ENCODE peak calls at places on chromosomes 13 and 19, in six cellular contexts. Y is CD8-positive, alpha-beta T cell; Q is fibroblast of lung; T is HFF-Myc; D is AG09309; P is kidney epithelial cell. F is an unnamed sample.

GRCh38 chr13:110799246-110800236 is 86.0 kb downstream of the ING1 start:
- DNase-seq in Y (no peak), Q (peak), T (peak), D (peak), P (no peak), F (no peak)

GRCh38 chr13:85405316-85405897 is 393.8 kb downstream of the SLITRK6 start:
- DNase-seq in Y (no peak), Q (no peak), T (no peak), D (no peak), P (no peak), F (no peak)

GRCh38 chr13:29819157-29819556 is 31.3 kb downstream of the UBL3 start:
- DNase-seq in Y (no peak), Q (no peak), T (no peak), D (no peak), P (no peak), F (no peak)

GRCh38 chr13:21012211-21012610 is 49.2 kb downstream of the LATS2 start:
- DNase-seq in Y (no peak), Q (peak), T (no peak), D (no peak), P (no peak), F (no peak)

GRCh38 chr13:110910013-110910890 is 4.6 kb downstream of the ANKRD10 start:
- DNase-seq in Y (no peak), Q (no peak), T (no peak), D (no peak), P (no peak), F (no peak)

GRCh38 chr19:9406798-9407352 is 28.5 kb downstream of the ZNF266 start:
- DNase-seq in Y (peak), Q (peak), T (peak), D (peak), P (peak), F (peak)

GRCh38 chr19:20247016-20247683 is 80.1 kb downstream of the ZNF486 start:
- DNase-seq in Y (peak), Q (peak), T (no peak), D (no peak), P (no peak), F (no peak)

GRCh38 chr13:20206065-20206725 is 13.5 kb upstream of the GJB2 start:
- DNase-seq in Y (no peak), Q (no peak), T (no peak), D (no peak), P (no peak), F (no peak)

GRCh38 chr13:99386911-99387788 is 80.0 kb upstream of the GPR183 start:
- DNase-seq in Y (peak), Q (no peak), T (no peak), D (no peak), P (no peak), F (peak)

GRCh38 chr13:73973156-73973555 is 161.0 kb downstream of the KLF12 start:
- DNase-seq in Y (no peak), Q (no peak), T (no peak), D (no peak), P (no peak), F (no peak)

GRCh38 chr13:88601949-88602348 is 930.8 kb downstream of the SLITRK5 start:
- DNase-seq in Y (no peak), Q (peak), T (no peak), D (no peak), P (no peak), F (no peak)

GRCh38 chr13:38394777-38395504 is 45.3 kb downstream of the UFM1 start:
- DNase-seq in Y (no peak), Q (no peak), T (no peak), D (peak), P (peak), F (no peak)

GRCh38 chr19:51103811-51104470 is 4.3 kb downstream of the CTU1 start:
- DNase-seq in Y (no peak), Q (no peak), T (no peak), D (no peak), P (no peak), F (no peak)

GRCh38 chr13:58081301-58081820 is 449.8 kb downstream of the PCDH17 start:
- DNase-seq in Y (no peak), Q (no peak), T (no peak), D (no peak), P (no peak), F (no peak)

GRCh38 chr13:113540523-113540922 is 44.0 kb upstream of the TFDP1 start:
- DNase-seq in Y (no peak), Q (no peak), T (no peak), D (no peak), P (no peak), F (no peak)

GRCh38 chr19:58468216-58468839 is 1.4 kb downstream of the ZNF324 start:
- DNase-seq in Y (no peak), Q (no peak), T (no peak), D (no peak), P (no peak), F (no peak)

GRCh38 chr19:9877775-9878510 is 42.8 kb downstream of the PIN1 start:
- DNase-seq in Y (no peak), Q (peak), T (peak), D (no peak), P (no peak), F (no peak)

GRCh38 chr19:40219721-40220276 is 1.6 kb upstream of the TTC9B start:
- DNase-seq in Y (no peak), Q (peak), T (no peak), D (no peak), P (peak), F (no peak)

GRCh38 chr19:35306473-35307246 is 14.7 kb downstream of the MAG start:
- DNase-seq in Y (no peak), Q (no peak), T (no peak), D (no peak), P (no peak), F (no peak)

GRCh38 chr13:97385854-97386253 is 48.1 kb upstream of the RAP2A start:
- DNase-seq in Y (no peak), Q (no peak), T (no peak), D (no peak), P (no peak), F (no peak)

GRCh38 chr19:32676186-32676894 is 692 bp downstream of the RGS9BP start:
- DNase-seq in Y (no peak), Q (no peak), T (no peak), D (no peak), P (no peak), F (no peak)

GRCh38 chr19:34145741-34146202 is 26.5 kb upstream of the LSM14A start:
- DNase-seq in Y (peak), Q (peak), T (peak), D (peak), P (no peak), F (no peak)

GRCh38 chr13:111929036-111929616 is 137.8 kb upstream of the SOX1 start:
- DNase-seq in Y (no peak), Q (no peak), T (no peak), D (no peak), P (no peak), F (no peak)

GRCh38 chr13:94829801-94830200 is 117.5 kb upstream of the SOX21 start:
- DNase-seq in Y (no peak), Q (no peak), T (no peak), D (no peak), P (no peak), F (no peak)

GRCh38 chr13:47650221-47650620 is 350.9 kb downstream of the SUCLA2 start:
- DNase-seq in Y (no peak), Q (no peak), T (no peak), D (no peak), P (no peak), F (no peak)

GRCh38 chr13:111115841-111116500 is 861 bp downstream of the ARHGEF7 start:
- DNase-seq in Y (no peak), Q (peak), T (peak), D (peak), P (no peak), F (no peak)

GRCh38 chr19:5575553-5575952 is 7.8 kb upstream of the TINCR start:
- DNase-seq in Y (no peak), Q (no peak), T (no peak), D (no peak), P (no peak), F (no peak)

GRCh38 chr13:112664501-112665203 is 25.2 kb upstream of the ATP11A start:
- DNase-seq in Y (no peak), Q (no peak), T (no peak), D (peak), P (no peak), F (no peak)

GRCh38 chr13:59771272-59771671 is 392.5 kb downstream of the DIAPH3 start:
- DNase-seq in Y (no peak), Q (peak), T (no peak), D (no peak), P (no peak), F (no peak)

GRCh38 chr19:46339491-46339890 is 7.4 kb upstream of the PPP5C start:
- DNase-seq in Y (no peak), Q (no peak), T (no peak), D (no peak), P (no peak), F (no peak)

GRCh38 chr19:31548941-31549340 is 199.7 kb upstream of the TSHZ3 start:
- DNase-seq in Y (no peak), Q (peak), T (no peak), D (no peak), P (no peak), F (no peak)

GRCh38 chr13:45876781-45877180 is 25.2 kb upstream of the SIAH3 start:
- DNase-seq in Y (no peak), Q (no peak), T (no peak), D (no peak), P (no peak), F (no peak)

GRCh38 chr19:35087393-35087792 is 28.2 kb upstream of the FXYD3 start:
- DNase-seq in Y (no peak), Q (no peak), T (no peak), D (no peak), P (no peak), F (no peak)

GRCh38 chr19:53910170-53910518 is 1.1 kb downstream of the CACNG7 start:
- DNase-seq in Y (no peak), Q (no peak), T (no peak), D (no peak), P (no peak), F (no peak)

GRCh38 chr19:53915000-53915399 is 5.9 kb downstream of the CACNG7 start:
- DNase-seq in Y (no peak), Q (no peak), T (no peak), D (no peak), P (no peak), F (no peak)

GRCh38 chr19:53909471-53910169 is 542 bp downstream of the CACNG7 start:
- DNase-seq in Y (no peak), Q (no peak), T (no peak), D (no peak), P (no peak), F (no peak)

GRCh38 chr19:53916004-53916403 is 6.9 kb downstream of the CACNG7 start:
- DNase-seq in Y (no peak), Q (no peak), T (no peak), D (no peak), P (no peak), F (no peak)

DNA sequence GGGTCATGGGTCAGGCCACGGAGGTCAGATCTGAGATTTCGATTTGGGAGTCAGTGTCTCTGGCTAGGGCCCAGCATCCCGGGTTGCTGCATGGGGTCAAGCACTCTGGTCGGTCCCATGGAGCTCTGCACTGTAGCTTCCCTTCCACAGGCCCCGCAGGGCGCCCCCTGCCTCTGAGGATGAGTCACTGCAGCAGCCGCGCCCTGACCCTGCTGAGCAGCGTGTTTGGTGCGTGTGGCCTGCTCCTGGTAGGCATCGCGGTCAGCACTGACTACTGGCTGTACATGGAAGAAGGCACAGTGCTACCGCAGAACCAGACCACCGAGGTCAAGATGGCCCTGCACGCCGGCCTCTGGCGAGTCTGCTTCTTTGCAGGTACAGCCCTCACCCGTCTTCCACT is 3.6 kb downstream of the CACNG7 start:
- DNase-seq in Y (no peak), Q (no peak), T (no peak), D (no peak), P (no peak), F (no peak)
- TF ChIP-seq CTCF in Y (no peak), Q (no peak), T (peak), D (no peak), P (no peak), F (no peak)

GRCh38 chr19:1859319-1859718 is 4.1 kb downstream of the KLF16 start:
- DNase-seq in Y (no peak), Q (no peak), T (no peak), D (no peak), P (no peak), F (no peak)
- TF ChIP-seq CTCF in Y (no peak), Q (no peak), T (no peak), D (no peak), P (no peak), F (no peak)

GRCh38 chr19:4557971-4558941 is 1.2 kb downstream of the SEMA6B start:
- DNase-seq in Y (peak), Q (no peak), T (no peak), D (no peak), P (no peak), F (no peak)

GRCh38 chr19:4559569-4559968 is at the start of gene SEMA6B:
- DNase-seq in Y (no peak), Q (no peak), T (no peak), D (no peak), P (no peak), F (no peak)

GRCh38 chr19:4555657-4556561 is 3.6 kb downstream of the SEMA6B start:
- DNase-seq in Y (no peak), Q (no peak), T (no peak), D (no peak), P (no peak), F (no peak)

GRCh38 chr19:4556574-4557185 is 2.8 kb downstream of the SEMA6B start:
- DNase-seq in Y (no peak), Q (no peak), T (no peak), D (no peak), P (no peak), F (no peak)

GRCh38 chr19:4557186-4557970 is 2.1 kb downstream of the SEMA6B start:
- DNase-seq in Y (no peak), Q (no peak), T (no peak), D (no peak), P (no peak), F (no peak)
- TF ChIP-seq CTCF in Y (no peak), Q (no peak), T (peak), D (no peak), P (peak), F (no peak)

DNA sequence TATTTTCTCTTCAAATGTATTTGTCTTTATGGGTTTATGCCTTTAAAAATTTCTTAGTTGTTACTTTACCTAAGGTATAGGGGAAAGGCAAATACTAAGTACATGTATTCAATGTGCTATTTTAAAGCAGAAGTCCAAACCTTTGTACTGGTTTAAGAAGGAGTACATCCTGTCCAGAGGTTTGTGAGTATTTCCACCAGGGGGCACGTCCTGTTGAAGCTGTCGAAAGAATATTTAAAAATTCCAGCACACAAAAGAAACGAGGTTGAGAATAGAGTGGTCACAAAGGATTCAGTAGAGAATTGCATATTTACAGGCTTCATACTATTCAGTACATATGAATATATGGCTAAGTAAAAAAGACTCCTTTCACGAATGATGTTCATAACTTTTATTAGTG is 59.8 kb downstream of the URI1 start:
- DNase-seq in Y (no peak), Q (peak), T (no peak), D (no peak), P (no peak), F (no peak)
- TF ChIP-seq CTCF in Y (no peak), Q (no peak), T (no peak), D (no peak), P (no peak), F (no peak)

GRCh38 chr13:65746522-65746921 is 1483.6 kb downstream of the PCDH9 start:
- DNase-seq in Y (no peak), Q (peak), T (no peak), D (no peak), P (no peak), F (no peak)
- TF ChIP-seq CTCF in Y (no peak), Q (no peak), T (no peak), D (no peak), P (no peak), F (no peak)

GRCh38 chr19:45154064-45154827 is 6.5 kb downstream of the NKPD1 start:
- DNase-seq in Y (no peak), Q (peak), T (peak), D (peak), P (no peak), F (no peak)
- TF ChIP-seq CTCF in Y (no peak), Q (no peak), T (no peak), D (peak), P (no peak), F (no peak)